ENCODE peak calls at places on chromosome 17, in eight cellular contexts. Z is tibial artery, Y is right cardiac atrium, P is HCT116, F is colonic mucosa, J is AG04450, C is mammary epithelial cell, U is body of pancreas. G is an unnamed sample.

GRCh38 chr17:13957636-13958035 is 111.7 kb upstream of the COX10 start:
- DNase-seq in P (no peak), Y (no peak), C (no peak), F (no peak), Z (no peak), U (no peak), J (no peak), G (no peak)

GRCh38 chr17:65514541-65514940 is 46.9 kb downstream of the AXIN2 start:
- DNase-seq in C (peak; percentile 31), U (no peak), P (no peak), F (no peak), Y (no peak), Z (no peak), J (no peak), G (no peak)

GRCh38 chr17:146983-147761 is 9.8 kb downstream of the SCGB1C2 start:
- DNase-seq in P (no peak), U (peak; percentile 9), Z (no peak), J (no peak), C (no peak), F (peak; percentile 11), Y (peak; percentile 25), G (peak; percentile 71)

GRCh38 chr17:79891113-79891730 is 52.0 kb upstream of the CBX4 start:
- DNase-seq in P (no peak), J (no peak), C (no peak), U (no peak), F (no peak), Z (no peak), Y (no peak), G (no peak)

GRCh38 chr17:55167024-55167721 is 97.6 kb upstream of the HLF start:
- DNase-seq in F (no peak), J (no peak), Y (no peak), C (no peak), Z (no peak), P (no peak), U (no peak), G (no peak)

GRCh38 chr17:49076575-49077384 is 55.8 kb upstream of the B4GALNT2 start:
- DNase-seq in U (no peak), Y (no peak), Z (no peak), F (no peak), J (peak; percentile 53), P (no peak), C (peak; percentile 64), G (no peak)

GRCh38 chr17:8705427-8705826 is 39.2 kb downstream of the CCDC42 start:
- DNase-seq in F (no peak), J (no peak), Z (peak; percentile 3), P (no peak), C (no peak), U (no peak), Y (no peak), G (no peak)

GRCh38 chr17:52106638-52107261 is 51.8 kb downstream of the CA10 start:
- DNase-seq in F (peak; percentile 48), Z (peak; percentile 23), U (peak; percentile 54), P (peak; percentile 19), J (no peak), C (peak; percentile 25), Y (peak; percentile 61), G (no peak)

GRCh38 chr17:32755045-32755805 is 121.7 kb downstream of the MYO1D start:
- DNase-seq in C (peak; percentile 51), U (no peak), J (peak; percentile 18), Y (no peak), P (peak; percentile 52), F (no peak), Z (no peak), G (no peak)

GRCh38 chr17:40485851-40486512 is 15.4 kb downstream of the TNS4 start:
- DNase-seq in J (peak; percentile 98), P (peak; percentile 88), C (peak; percentile 96), Z (peak; percentile 72), U (no peak), F (no peak), Y (no peak), G (peak; percentile 68)

GRCh38 chr17:32485261-32485955 is 1.4 kb upstream of the CDK5R1 start:
- DNase-seq in P (no peak), Y (peak; percentile 43), F (no peak), J (no peak), Z (no peak), C (no peak), U (no peak), G (peak; percentile 43)

GRCh38 chr17:17766351-17767095 is 70.3 kb downstream of the SREBF1 start:
- DNase-seq in Z (no peak), P (no peak), C (no peak), U (no peak), F (no peak), Y (no peak), J (no peak), G (peak; percentile 72)

GRCh38 chr17:41518031-41518430 is 659 bp downstream of the KRT15 start:
- DNase-seq in F (no peak), Y (no peak), C (no peak), P (no peak), J (no peak), Z (no peak), U (no peak), G (no peak)

GRCh38 chr17:15655162-15655561 is 28.9 kb downstream of the TRIM16 start:
- DNase-seq in C (no peak), F (no peak), U (no peak), Y (no peak), P (no peak), J (no peak), Z (no peak), G (no peak)

GRCh38 chr17:67067571-67068517 is 23.5 kb downstream of the CACNG1 start:
- DNase-seq in U (no peak), P (no peak), Z (no peak), J (no peak), Y (no peak), F (no peak), C (no peak), G (no peak)

GRCh38 chr17:68238488-68238887 is 9.4 kb upstream of the AMZ2 start:
- DNase-seq in F (no peak), Z (no peak), Y (no peak), J (no peak), U (no peak), C (no peak), P (no peak), G (no peak)

GRCh38 chr17:41419712-41420111 is 4.7 kb downstream of the KRT37 start:
- DNase-seq in J (no peak), Y (no peak), Z (no peak), F (no peak), C (peak; percentile 42), P (no peak), U (no peak), G (no peak)

GRCh38 chr17:39867084-39867890 is 715 bp upstream of the ZPBP2 start:
- DNase-seq in Y (no peak), U (no peak), P (no peak), F (no peak), Z (no peak), C (no peak), J (no peak), G (no peak)

GRCh38 chr17:45640141-45640850 is 143.8 kb upstream of the CRHR1 start:
- DNase-seq in Z (peak; percentile 60), P (peak; percentile 78), F (peak; percentile 62), U (peak; percentile 76), Y (peak; percentile 84), C (peak; percentile 39), J (peak; percentile 43), G (no peak)

GRCh38 chr17:8122923-8123694 is 797 bp downstream of the HES7 start:
- DNase-seq in Y (peak; percentile 77), P (no peak), U (peak; percentile 17), J (no peak), F (peak; percentile 53), Z (no peak), C (peak; percentile 42), G (peak; percentile 85)

GRCh38 chr17:79747508-79748295 is 17.0 kb downstream of the ENPP7 start:
- DNase-seq in P (no peak), F (no peak), Z (no peak), Y (peak; percentile 37), J (no peak), U (no peak), C (no peak), G (no peak)

GRCh38 chr17:28532063-28532960 is 20.1 kb downstream of the UNC119 start:
- DNase-seq in C (no peak), Y (no peak), F (no peak), P (no peak), J (no peak), Z (no peak), U (no peak), G (no peak)

GRCh38 chr17:76599699-76600460 is 14.2 kb upstream of the ST6GALNAC2 start:
- DNase-seq in F (no peak), Z (no peak), Y (no peak), P (no peak), J (no peak), C (peak; percentile 82), U (no peak), G (no peak)

GRCh38 chr17:82244413-82245140 is 15.7 kb downstream of the SLC16A3 start:
- DNase-seq in C (no peak), U (no peak), Z (no peak), J (no peak), P (no peak), Y (peak; percentile 67), F (no peak), G (peak; percentile 73)
- H3K27ac ChIP-seq in C (no peak overlapping the region), U (no peak overlapping the region), Z (no peak overlapping the region), J (peak overlapping the region; percentile 39), P (peak overlapping the region; percentile 31), Y (no peak overlapping the region), F (no peak overlapping the region), G (no peak overlapping the region)

DNA sequence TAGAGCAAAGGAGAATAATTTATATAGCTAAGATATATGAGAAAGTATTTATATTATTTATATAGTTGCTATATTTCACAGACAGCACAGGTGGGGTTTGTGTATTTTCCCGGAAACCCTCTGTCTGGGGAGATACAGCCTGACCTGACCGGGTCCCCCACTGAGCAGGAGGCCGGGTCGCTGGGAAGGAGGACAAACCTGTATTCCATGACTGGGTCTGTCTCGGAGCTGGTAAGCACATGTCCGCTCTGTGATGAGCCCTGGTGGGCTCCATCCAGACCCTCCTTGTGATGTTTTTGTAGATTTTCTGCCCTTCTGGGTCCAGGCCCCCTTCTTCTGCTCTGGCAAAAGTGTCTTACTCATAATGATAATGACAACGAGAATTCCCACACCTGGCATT is 27.7 kb downstream of the WNT9B start:
- DNase-seq in U (no peak), J (no peak), Y (no peak), F (no peak), Z (no peak), P (no peak), C (no peak), G (no peak)
- H3K27ac ChIP-seq in U (no peak overlapping the region), J (no peak overlapping the region), Y (no peak overlapping the region), F (no peak overlapping the region), Z (no peak overlapping the region), P (no peak overlapping the region), C (no peak overlapping the region), G (no peak overlapping the region)

DNA sequence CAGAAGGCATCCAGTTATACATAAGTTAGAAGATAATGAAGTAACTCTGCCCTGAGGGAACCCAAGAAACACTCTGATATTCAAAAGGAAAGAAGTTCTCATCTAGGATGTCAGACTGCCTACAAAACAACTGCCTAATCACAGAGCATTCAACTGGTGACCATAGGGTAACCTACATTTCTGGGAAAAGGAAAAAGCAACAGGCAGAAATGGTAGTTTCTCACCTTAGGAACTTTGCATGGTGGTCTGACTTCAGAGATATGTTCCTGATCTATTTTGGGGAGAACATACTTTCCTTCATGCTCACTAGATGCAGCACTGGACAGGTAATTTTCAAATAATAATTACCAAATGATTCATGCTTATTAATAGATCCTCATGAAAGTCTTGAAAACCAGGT is 16.5 kb downstream of the RNF43 start:
- DNase-seq in P (no peak), F (no peak), Y (no peak), J (no peak), C (no peak), U (no peak), Z (no peak), G (no peak)
- H3K27ac ChIP-seq in P (peak overlapping the region; percentile 66), F (peak overlapping the region; percentile 25), Y (no peak overlapping the region), J (no peak overlapping the region), C (no peak overlapping the region), U (no peak overlapping the region), Z (no peak overlapping the region), G (no peak overlapping the region)

GRCh38 chr17:10435096-10435495 is 13.3 kb upstream of the MYH8 start:
- DNase-seq in U (no peak), J (no peak), P (no peak), Z (no peak), F (no peak), C (no peak), Y (no peak), G (no peak)
- H3K27ac ChIP-seq in U (no peak overlapping the region), J (no peak overlapping the region), P (no peak overlapping the region), Z (no peak overlapping the region), F (no peak overlapping the region), C (no peak overlapping the region), Y (no peak overlapping the region), G (no peak overlapping the region)